ENCODE peak calls at places on chromosome 3, in ten cellular contexts. A is skeletal muscle cell; W is IMR-90; U is sciatic nerve; D is adrenal gland; J is KG1; B is cardiac muscle cell; S is activated T-cell treated with anti-CD3 and anti-CD28 coated beads for 1 hour; R is hypothalamus; I is effector memory CD8-positive, alpha-beta T cell. Z is an unnamed sample.

GRCh38 chr3:187985636-187986035 is 168.3 kb upstream of the LPP start:
- DNase-seq in D (no peak), R (no peak), U (no peak), A (no peak), W (peak; percentile 36), J (no peak), I (no peak), S (no peak), B (no peak), Z (no peak)

GRCh38 chr3:169686874-169687273 is 23.4 kb upstream of the MECOM start:
- DNase-seq in R (no peak), S (no peak), B (no peak), W (no peak), A (no peak), I (no peak), U (no peak), J (no peak), D (no peak), Z (no peak)

GRCh38 chr3:15656342-15656741 is 54.8 kb downstream of the BTD start:
- DNase-seq in U (no peak), J (no peak), W (no peak), D (no peak), I (no peak), S (no peak), R (no peak), B (no peak), A (no peak), Z (no peak)

GRCh38 chr3:171159822-171160157 is 133.3 kb upstream of the SLC2A2 start:
- DNase-seq in D (no peak), B (no peak), J (no peak), I (no peak), S (no peak), W (no peak), R (no peak), U (no peak), A (no peak), Z (no peak)

GRCh38 chr3:177069514-177070329 is 127.6 kb downstream of the TBL1XR1 start:
- DNase-seq in R (no peak), D (no peak), B (peak; percentile 35), A (peak; percentile 39), S (no peak), W (peak; percentile 75), I (no peak), J (no peak), U (no peak), Z (no peak)

GRCh38 chr3:126753191-126754160 is 49.4 kb downstream of the CHCHD6 start:
- DNase-seq in I (no peak), D (no peak), U (no peak), R (no peak), W (peak; percentile 63), S (no peak), B (no peak), A (no peak), J (no peak), Z (no peak)

GRCh38 chr3:114615535-114616064 is 321.8 kb downstream of the TIGIT start:
- DNase-seq in I (no peak), R (no peak), J (no peak), A (no peak), B (no peak), W (no peak), U (no peak), D (no peak), S (no peak), Z (no peak)

GRCh38 chr3:15743587-15744009 is 54.2 kb downstream of the ANKRD28 start:
- DNase-seq in R (no peak), B (no peak), A (no peak), D (no peak), U (no peak), J (no peak), S (no peak), I (no peak), W (no peak), Z (no peak)

GRCh38 chr3:8455451-8456117 is 46.0 kb upstream of the LMCD1 start:
- DNase-seq in U (no peak), R (no peak), J (no peak), I (no peak), D (no peak), A (no peak), S (no peak), W (no peak), B (no peak), Z (no peak)

GRCh38 chr3:159245871-159246270 is 444.0 kb downstream of the MFSD1 start:
- DNase-seq in R (no peak), A (no peak), U (no peak), B (no peak), S (no peak), I (no peak), D (no peak), J (no peak), W (no peak), Z (no peak)

GRCh38 chr3:129621626-129622417 is 15.3 kb upstream of the PLXND1 start:
- DNase-seq in J (no peak), D (peak; percentile 52), I (no peak), B (no peak), A (no peak), R (no peak), U (peak; percentile 62), W (no peak), S (no peak), Z (no peak)

GRCh38 chr3:184588776-184589175 is 27.2 kb downstream of the EPHB3 start:
- DNase-seq in B (no peak), W (no peak), D (no peak), I (no peak), A (no peak), S (no peak), J (no peak), R (no peak), U (no peak), Z (no peak)

GRCh38 chr3:40680685-40681657 is 156.2 kb downstream of the ZNF621 start:
- DNase-seq in U (no peak), J (no peak), S (no peak), B (no peak), A (no peak), D (no peak), R (no peak), I (no peak), W (no peak), Z (no peak)

GRCh38 chr3:30141927-30142326 is 464.5 kb upstream of the TGFBR2 start:
- DNase-seq in R (no peak), B (no peak), J (no peak), D (no peak), A (no peak), W (no peak), U (no peak), S (no peak), I (no peak), Z (no peak)

GRCh38 chr3:53805463-53806159 is 40.6 kb downstream of the CHDH start:
- DNase-seq in I (no peak), B (no peak), S (no peak), R (no peak), U (peak; percentile 8), D (no peak), W (no peak), A (no peak), J (no peak), Z (no peak)

GRCh38 chr3:25826510-25826909 is 36.6 kb downstream of the OXSM start:
- DNase-seq in W (no peak), A (no peak), B (no peak), U (no peak), J (no peak), R (no peak), I (no peak), D (no peak), S (no peak), Z (no peak)

GRCh38 chr3:173957646-173958045 is 560.1 kb downstream of the NLGN1 start:
- DNase-seq in S (no peak), U (no peak), D (no peak), B (no peak), J (no peak), R (no peak), I (no peak), W (no peak), A (no peak), Z (no peak)

GRCh38 chr3:151315136-151315535 is 1.5 kb downstream of the GPR87 start:
- DNase-seq in A (no peak), R (no peak), U (no peak), W (peak; percentile 56), I (no peak), D (no peak), S (no peak), B (peak; percentile 73), J (no peak), Z (no peak)

GRCh38 chr3:97291901-97292300 is 472.7 kb upstream of the ARL6 start:
- DNase-seq in I (no peak), A (no peak), D (no peak), S (no peak), B (no peak), J (no peak), U (no peak), W (no peak), R (no peak), Z (no peak)

GRCh38 chr3:42369304-42369703 is 41.1 kb downstream of the LYZL4 start:
- DNase-seq in J (no peak), R (no peak), D (no peak), U (no peak), W (no peak), B (no peak), A (no peak), I (no peak), S (no peak), Z (peak; percentile 29)

GRCh38 chr3:67601919-67602608 is 52.3 kb downstream of the SUCLG2 start:
- DNase-seq in J (no peak), R (no peak), W (no peak), D (no peak), B (no peak), S (no peak), A (no peak), I (no peak), U (no peak), Z (no peak)

GRCh38 chr3:157066335-157067071 is 93.4 kb downstream of the CCNL1 start:
- DNase-seq in A (peak; percentile 86), I (no peak), B (peak; percentile 76), W (peak; percentile 98), S (no peak), J (no peak), D (no peak), U (no peak), R (peak; percentile 10), Z (no peak)

GRCh38 chr3:12247411-12247810 is 41.5 kb upstream of the PPARG start:
- DNase-seq in R (no peak), A (no peak), B (no peak), D (no peak), U (no peak), W (no peak), S (no peak), I (no peak), J (no peak), Z (no peak)

GRCh38 chr3:194275721-194276120 is 75.4 kb downstream of the CPN2 start:
- DNase-seq in B (no peak), D (peak; percentile 21), W (no peak), S (no peak), I (no peak), U (peak; percentile 56), R (no peak), J (no peak), A (no peak), Z (no peak)

GRCh38 chr3:72953325-72953956 is 43.2 kb upstream of the PPP4R2 start:
- DNase-seq in I (no peak), J (no peak), A (no peak), B (peak; percentile 78), U (no peak), W (peak; percentile 30), S (no peak), R (no peak), D (peak; percentile 45), Z (no peak)

GRCh38 chr3:14943042-14943441 is 4.3 kb upstream of the NR2C2 start:
- DNase-seq in I (no peak), R (no peak), S (no peak), A (no peak), B (no peak), W (no peak), D (no peak), U (no peak), J (no peak), Z (no peak)

GRCh38 chr3:170330366-170330765 is 27.1 kb upstream of the SKIL start:
- DNase-seq in R (no peak), D (peak; percentile 49), J (no peak), U (no peak), I (no peak), A (no peak), S (no peak), W (peak; percentile 46), B (peak; percentile 34), Z (no peak)

GRCh38 chr3:181486496-181486895 is 225.2 kb upstream of the SOX2 start:
- DNase-seq in S (no peak), U (no peak), A (no peak), W (no peak), J (no peak), I (no peak), D (no peak), R (no peak), B (no peak), Z (no peak)